ENCODE peak calls at places on chromosomes 6 and 20, in four cellular contexts. J is WERI-Rb-1, Z is upper lobe of left lung, M is heart right ventricle. H is an unnamed sample.

GRCh38 chr6:40377173-40377806 is 209.9 kb downstream of the LRFN2 start:
- DNase-seq in J (no peak), Z (no peak), M (no peak), H (no peak)

GRCh38 chr6:31572041-31572911 is at the start of gene LTA:
- DNase-seq in J (no peak), Z (no peak), M (no peak), H (no peak)

GRCh38 chr20:51211191-51211590 is 188.3 kb upstream of the KCNG1 start:
- DNase-seq in J (no peak), Z (no peak), M (no peak), H (no peak)

GRCh38 chr6:53119772-53120409 is 28.8 kb downstream of the GCM1 start:
- DNase-seq in J (peak; percentile 91), Z (no peak), M (no peak), H (no peak)

GRCh38 chr6:17869010-17869752 is 118.3 kb downstream of the KIF13A start:
- DNase-seq in J (peak; percentile 37), Z (no peak), M (no peak), H (no peak)

GRCh38 chr6:37083243-37084138 is 78.0 kb downstream of the FGD2 start:
- DNase-seq in J (no peak), Z (peak; percentile 89), M (peak; percentile 74), H (peak; percentile 42)

GRCh38 chr6:18432180-18432579 is 45.0 kb downstream of the RNF144B start:
- DNase-seq in J (no peak), Z (peak; percentile 26), M (no peak), H (no peak)

GRCh38 chr6:25366785-25367657 is 87.8 kb downstream of the CARMIL1 start:
- DNase-seq in J (no peak), Z (no peak), M (no peak), H (no peak)

GRCh38 chr6:160132776-160133338 is 11.2 kb downstream of the SLC22A1 start:
- DNase-seq in J (no peak), Z (no peak), M (no peak), H (no peak)

GRCh38 chr6:11585426-11586016 is 48.0 kb downstream of the TMEM170B start:
- DNase-seq in J (no peak), Z (no peak), M (no peak), H (no peak)

GRCh38 chr20:20261159-20261558 is 106.7 kb upstream of the INSM1 start:
- DNase-seq in J (no peak), Z (peak; percentile 51), M (no peak), H (no peak)

GRCh38 chr6:26315274-26315673 is 49.7 kb upstream of the BTN3A2 start:
- DNase-seq in J (no peak), Z (no peak), M (no peak), H (no peak)

GRCh38 chr20:62761058-62761758 is 35.1 kb upstream of the MRGBP start:
- DNase-seq in J (peak; percentile 66), Z (no peak), M (no peak), H (no peak)

GRCh38 chr6:143774347-143774746 is 68.8 kb upstream of the LTV1 start:
- DNase-seq in J (no peak), Z (no peak), M (no peak), H (no peak)

GRCh38 chr20:59829415-59830106 is 103.9 kb downstream of the SYCP2 start:
- DNase-seq in J (no peak), Z (peak; percentile 17), M (no peak), H (no peak)

GRCh38 chr6:73455865-73456629 is 4.0 kb upstream of the CGAS start:
- DNase-seq in J (no peak), Z (no peak), M (no peak), H (no peak)

GRCh38 chr6:122640377-122640776 is 30.2 kb downstream of the PKIB start:
- DNase-seq in J (no peak), Z (no peak), M (no peak), H (no peak)

GRCh38 chr20:54405540-54405939 is 69.9 kb upstream of the DOK5 start:
- DNase-seq in J (no peak), Z (no peak), M (no peak), H (no peak)

GRCh38 chr20:1302578-1303541 is 26.1 kb downstream of the SDCBP2 start:
- DNase-seq in J (peak; percentile 83), Z (no peak), M (no peak), H (no peak)

GRCh38 chr6:28923318-28924102 is at the start of gene TRIM27:
- DNase-seq in J (peak; percentile 97), Z (peak; percentile 93), M (peak; percentile 94), H (peak; percentile 95)

GRCh38 chr6:66128238-66128637 is 421.2 kb upstream of the EYS start:
- DNase-seq in J (no peak), Z (no peak), M (no peak), H (no peak)

GRCh38 chr6:137117605-137118004 is 55.8 kb downstream of the IL22RA2 start:
- DNase-seq in J (no peak), Z (no peak), M (no peak), H (no peak)

GRCh38 chr20:14065774-14066173 is 70.5 kb downstream of the MACROD2 start:
- DNase-seq in J (no peak), Z (no peak), M (no peak), H (no peak)

GRCh38 chr6:9521152-9521530 is 893.7 kb downstream of the TFAP2A start:
- DNase-seq in J (no peak), Z (no peak), M (no peak), H (no peak)

GRCh38 chr20:63282946-63283345 is 10.0 kb upstream of the COL20A1 start:
- DNase-seq in J (no peak), Z (no peak), M (peak; percentile 10), H (no peak)

GRCh38 chr6:16973071-16973470 is 128.8 kb upstream of the STMND1 start:
- DNase-seq in J (no peak), Z (no peak), M (no peak), H (no peak)

GRCh38 chr20:9609892-9610502 is 95.6 kb downstream of the LAMP5 start:
- DNase-seq in J (peak; percentile 61), Z (peak; percentile 34), M (no peak), H (no peak)

GRCh38 chr20:3843490-3843889 is 3.1 kb upstream of the MAVS start:
- DNase-seq in J (no peak), Z (no peak), M (no peak), H (no peak)

GRCh38 chr6:71228461-71229041 is 60.1 kb upstream of the OGFRL1 start:
- DNase-seq in J (no peak), Z (no peak), M (no peak), H (no peak)

GRCh38 chr20:35947489-35947888 is 6.8 kb downstream of the SCAND1 start:
- DNase-seq in J (peak; percentile 56), Z (peak; percentile 21), M (no peak), H (no peak)
- TF ChIP-seq CTCF in J (peak; percentile 75), Z (no peak), M (no peak), H (no peak)

DNA sequence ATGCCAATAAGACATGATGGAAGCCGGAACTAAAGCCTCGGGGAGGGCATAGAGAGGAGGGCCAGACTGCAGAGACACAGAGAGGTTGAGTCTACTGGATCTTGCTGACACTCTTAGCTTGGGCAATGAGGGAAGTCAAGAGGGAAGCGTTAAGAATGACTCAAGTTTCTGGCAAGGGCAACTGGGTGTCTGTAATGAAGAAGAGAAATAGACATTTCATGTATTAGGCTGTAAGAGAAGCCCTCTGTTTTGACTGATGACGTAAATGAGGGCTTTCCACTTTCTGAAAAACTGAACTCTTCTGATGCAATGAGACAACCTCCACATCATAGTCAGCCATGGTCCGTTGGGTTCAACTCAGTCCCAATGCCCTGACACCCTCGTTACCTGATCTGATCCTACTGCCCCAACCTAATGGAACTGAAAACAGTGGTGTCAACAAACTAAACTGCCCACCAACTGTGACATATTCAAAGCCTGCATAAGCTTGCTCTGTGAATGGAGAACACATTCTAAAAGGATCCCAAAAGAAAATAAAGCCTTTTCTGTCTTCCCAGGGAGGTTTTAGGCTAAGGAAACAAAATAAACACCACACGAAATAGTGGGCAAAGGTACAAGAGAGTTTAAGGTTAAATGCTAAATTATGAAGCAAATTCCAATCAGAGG is 45.8 kb upstream of the PNRC1 start:
- DNase-seq in J (no peak), Z (peak; percentile 71), M (no peak), H (no peak)
- H3K4me3 ChIP-seq in J (no peak overlapping the region), Z (no peak overlapping the region), M (no peak overlapping the region), H (peak overlapping the region; percentile 37)

GRCh38 chr20:32052792-32053362 is 835 bp downstream of the HCK start:
- DNase-seq in J (no peak), Z (peak; percentile 85), M (peak; percentile 69), H (no peak)
- H3K27ac ChIP-seq in J (no peak overlapping the region), Z (peak overlapping the region; percentile 92), M (peak overlapping the region; percentile 70), H (peak overlapping the region; percentile 73)

GRCh38 chr6:2853766-2854393 is 12.2 kb upstream of the SERPINB1 start:
- DNase-seq in J (no peak), Z (peak; percentile 77), M (no peak), H (peak; percentile 49)
- TF ChIP-seq CTCF in J (peak; percentile 6), Z (peak; percentile 38), M (peak; percentile 63), H (no peak)

GRCh38 chr6:82569022-82569421 is 205.4 kb downstream of the TPBG start:
- DNase-seq in J (no peak), Z (no peak), M (no peak), H (no peak)
- H3K4me3 ChIP-seq in J (no peak overlapping the region), Z (no peak overlapping the region), M (no peak overlapping the region), H (no peak overlapping the region)